ENCODE peak calls at places on chromosomes 6 and 20, in four cellular contexts. R is left ventricle myocardium inferior, Q is OCI-LY7, E is uterus. W is an unnamed sample.

GRCh38 chr6:108365488-108365887 is 70.6 kb downstream of the AFG1L start:
- DNase-seq in R (no peak), Q (no peak), E (no peak), W (no peak)

GRCh38 chr6:136822051-136822378 is 377 bp upstream of the PEX7 start:
- DNase-seq in R (no peak), Q (peak; percentile 14), E (peak; percentile 23), W (no peak)

GRCh38 chr6:26383624-26384417 is 913 bp downstream of the BTN2A2 start:
- DNase-seq in R (no peak), Q (peak; percentile 44), E (no peak), W (peak; percentile 50)

GRCh38 chr6:116405147-116405546 is 34.4 kb downstream of the DSE start:
- DNase-seq in R (no peak), Q (peak; percentile 89), E (peak; percentile 31), W (no peak)

GRCh38 chr6:1641391-1641790 is 31.7 kb downstream of the FOXC1 start:
- DNase-seq in R (no peak), Q (no peak), E (no peak), W (no peak)

GRCh38 chr20:10047427-10047826 is 12.6 kb downstream of the ANKEF1 start:
- DNase-seq in R (no peak), Q (no peak), E (no peak), W (peak; percentile 5)

GRCh38 chr6:110652520-110652919 is 162.7 kb downstream of the CDK19 start:
- DNase-seq in R (no peak), Q (no peak), E (no peak), W (no peak)

GRCh38 chr6:10431423-10432164 is 16.7 kb upstream of the TFAP2A start:
- DNase-seq in R (no peak), Q (no peak), E (no peak), W (no peak)

GRCh38 chr20:34213213-34213612 is 28.0 kb upstream of the ASIP start:
- DNase-seq in R (no peak), Q (no peak), E (no peak), W (no peak)

GRCh38 chr6:156396068-156396771 is 381.0 kb upstream of the ARID1B start:
- DNase-seq in R (no peak), Q (peak; percentile 89), E (no peak), W (no peak)

GRCh38 chr20:41178904-41179432 is 41.6 kb downstream of the PLCG1 start:
- DNase-seq in R (peak; percentile 54), Q (no peak), E (peak; percentile 30), W (no peak)

GRCh38 chr6:9248125-9248524 is 812.8 kb upstream of the SLC35B3 start:
- DNase-seq in R (no peak), Q (no peak), E (no peak), W (no peak)

GRCh38 chr20:43914286-43914685 is 366 bp upstream of the TOX2 start:
- DNase-seq in R (no peak), Q (no peak), E (no peak), W (peak; percentile 63)

GRCh38 chr6:122580731-122581130 is 29.5 kb upstream of the PKIB start:
- DNase-seq in R (no peak), Q (no peak), E (no peak), W (no peak)

GRCh38 chr20:50317644-50318043 is 127.0 kb downstream of the CEBPB start:
- DNase-seq in R (no peak), Q (no peak), E (no peak), W (no peak)

GRCh38 chr6:85449818-85450577 is at the start of gene NT5E:
- DNase-seq in R (peak; percentile 74), Q (no peak), E (peak; percentile 74), W (peak; percentile 83)

GRCh38 chr6:150696156-150696555 is 96.5 kb downstream of the PLEKHG1 start:
- DNase-seq in R (no peak), Q (no peak), E (no peak), W (no peak)

GRCh38 chr20:41218466-41218865 is 81.1 kb downstream of the PLCG1 start:
- DNase-seq in R (no peak), Q (no peak), E (no peak), W (no peak)

GRCh38 chr6:13526718-13527668 is 39.6 kb upstream of the GFOD1 start:
- DNase-seq in R (peak; percentile 29), Q (peak; percentile 98), E (peak; percentile 43), W (no peak)

GRCh38 chr6:6600865-6601264 is 12.3 kb downstream of the LY86 start:
- DNase-seq in R (no peak), Q (no peak), E (no peak), W (no peak)

GRCh38 chr6:26234421-26235239 is 130.4 kb upstream of the BTN3A2 start:
- DNase-seq in R (no peak), Q (peak; percentile 90), E (peak; percentile 75), W (peak; percentile 92)

GRCh38 chr20:2518096-2518495 is 9.4 kb upstream of the ZNF343 start:
- DNase-seq in R (no peak), Q (no peak), E (no peak), W (no peak)

GRCh38 chr6:112683926-112684325 is 336.8 kb downstream of the RFPL4B start:
- DNase-seq in R (no peak), Q (no peak), E (no peak), W (no peak)

GRCh38 chr6:128417698-128418097 is 102.7 kb downstream of the PTPRK start:
- DNase-seq in R (no peak), Q (no peak), E (no peak), W (no peak)

GRCh38 chr20:36372671-36373070 is 66.5 kb downstream of the DLGAP4 start:
- DNase-seq in R (no peak), Q (no peak), E (no peak), W (no peak)

GRCh38 chr6:114432380-114432779 is 89.6 kb upstream of the HS3ST5 start:
- DNase-seq in R (no peak), Q (no peak), E (no peak), W (no peak)

GRCh38 chr20:33423141-33423834 is 20.3 kb downstream of the SNTA1 start:
- DNase-seq in R (peak; percentile 79), Q (no peak), E (peak; percentile 55), W (peak; percentile 85)

GRCh38 chr20:33127422-33128097 is 40.4 kb upstream of the BPIFA2 start:
- DNase-seq in R (no peak), Q (no peak), E (no peak), W (no peak)

GRCh38 chr6:25094726-25095125 is 159.0 kb upstream of the RIPOR2 start:
- DNase-seq in R (no peak), Q (no peak), E (no peak), W (no peak)

GRCh38 chr6:167795874-167796667 is 30.6 kb upstream of the AFDN start:
- DNase-seq in R (peak; percentile 51), Q (no peak), E (no peak), W (no peak)

GRCh38 chr6:3291346-3291745 is 32.6 kb downstream of the PSMG4 start:
- DNase-seq in R (no peak), Q (no peak), E (no peak), W (no peak)

GRCh38 chr20:37868998-37869861 is 33.7 kb upstream of the VSTM2L start:
- DNase-seq in R (no peak), Q (no peak), E (no peak), W (peak; percentile 88)

GRCh38 chr6:97591955-97592354 is 308.9 kb upstream of the MMS22L start:
- DNase-seq in R (no peak), Q (no peak), E (no peak), W (no peak)

GRCh38 chr20:56964886-56965285 is 301.6 kb downstream of the BMP7 start:
- DNase-seq in R (no peak), Q (no peak), E (no peak), W (no peak)

DNA sequence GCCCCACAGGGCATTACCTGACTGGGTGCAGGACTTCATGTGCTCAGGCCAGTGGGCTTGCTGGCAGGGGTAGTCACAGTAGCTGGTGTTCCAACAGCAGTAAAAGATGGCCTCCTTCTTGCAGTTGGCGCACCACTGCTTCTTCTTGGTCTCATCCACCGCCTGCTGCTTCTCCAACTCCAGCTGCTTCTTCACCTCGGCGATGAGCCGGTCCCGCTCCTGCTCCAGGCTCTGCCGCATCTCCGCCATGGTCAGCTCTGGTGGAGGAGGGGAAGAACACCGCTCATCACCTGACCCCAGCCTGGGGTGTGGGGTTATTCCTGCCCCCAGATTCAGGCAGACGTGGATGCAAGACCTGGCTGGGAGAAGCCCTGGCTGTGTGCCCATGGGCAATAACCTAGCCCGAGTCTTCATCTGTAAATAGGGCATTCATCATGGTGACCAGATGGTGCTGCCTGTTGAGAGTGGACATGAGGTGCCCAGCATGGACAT is 132.2 kb downstream of the ZMYND8 start:
- DNase-seq in R (no peak), Q (no peak), E (no peak), W (no peak)
- H3K36me3 ChIP-seq in R (peaks cover 96% of the 10 kb centered on the region), Q (peaks cover 96% of the 10 kb centered on the region), E (no peaks in the 10 kb centered on the region), W (peaks cover 72% of the 10 kb centered on the region)

GRCh38 chr20:25218492-25218891 is 23.0 kb downstream of the ENTPD6 start:
- DNase-seq in R (no peak), Q (no peak), E (peak; percentile 13), W (no peak)
- H3K36me3 ChIP-seq in R (peaks cover 68% of the 10 kb centered on the region), Q (no peaks in the 10 kb centered on the region), E (no peaks in the 10 kb centered on the region), W (peaks cover 70% of the 10 kb centered on the region)

DNA sequence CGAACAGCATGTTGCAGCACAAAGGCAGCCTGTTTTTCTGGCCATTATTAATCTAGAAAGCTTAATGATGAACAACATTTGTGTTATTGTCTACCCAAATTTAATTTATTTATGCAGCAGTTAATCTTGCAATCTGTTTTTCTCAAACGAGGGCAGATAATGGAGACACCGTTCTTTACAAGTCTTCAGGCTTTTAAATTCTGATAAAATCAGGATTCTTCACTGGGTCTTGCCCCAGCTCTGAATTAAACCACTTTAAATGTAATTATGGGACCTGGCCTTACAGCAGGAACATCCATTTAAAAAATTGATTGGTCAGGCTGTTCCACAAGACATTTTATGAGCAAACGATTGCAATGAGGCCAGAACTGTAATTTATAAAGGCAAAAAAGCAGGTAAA is 26.5 kb upstream of the INSM1 start:
- DNase-seq in R (no peak), Q (no peak), E (no peak), W (no peak)
- H3K36me3 ChIP-seq in R (no peaks in the 10 kb centered on the region), Q (no peaks in the 10 kb centered on the region), E (no peaks in the 10 kb centered on the region), W (no peaks in the 10 kb centered on the region)

GRCh38 chr6:152225231-152225934 is 411.8 kb downstream of the SYNE1 start:
- DNase-seq in R (no peak), Q (no peak), E (no peak), W (no peak)
- H3K36me3 ChIP-seq in R (peaks cover 78% of the 10 kb centered on the region), Q (peaks cover 79% of the 10 kb centered on the region), E (no peaks in the 10 kb centered on the region), W (peaks cover 42% of the 10 kb centered on the region)

W was measured in SJSA1.